ENCODE peak calls at places on chromosomes 16 and 17, in five cellular contexts. N is fibroblast of gingiva; R is stimulated activated CD4-positive, alpha-beta T cell treated with anti-CD3 and anti-CD28 coated beads, Interleukin-12 subunit alpha, Interleukin-12 subunit beta, amount 100 ng/mL, for 24 hours; G is GM18507; X is GM23338. L is an unnamed sample.
A peak's percentile ranks its signal among the peaks of the same experiment; 100 is the strongest.

GRCh38 chr16:10385725-10386516 is at the start of gene ATF7IP2:
- DNase-seq in N (peak; percentile 72), G (peak; percentile 86), R (peak; percentile 78), X (peak; percentile 99), L (peak; percentile 50)

GRCh38 chr16:73023752-73024570 is 24.0 kb downstream of the ZFHX3 start:
- DNase-seq in N (no peak), G (no peak), R (no peak), X (no peak), L (no peak)

GRCh38 chr16:12417051-12417818 is 386.5 kb downstream of the CPPED1 start:
- DNase-seq in G (no peak), X (no peak), N (no peak), R (no peak), L (no peak)

GRCh38 chr17:7612294-7612640 is 2.4 kb downstream of the FXR2 start:
- DNase-seq in X (no peak), R (no peak), G (no peak), N (peak; percentile 29), L (no peak)

GRCh38 chr17:81429813-81430510 is 34.7 kb downstream of the BAHCC1 start:
- DNase-seq in N (peak; percentile 44), R (no peak), G (no peak), X (no peak), L (no peak)

GRCh38 chr17:75289122-75289831 is at the start of gene SLC25A19:
- DNase-seq in G (peak; percentile 93), R (peak; percentile 94), N (peak; percentile 99), X (peak; percentile 99), L (peak; percentile 80)

GRCh38 chr16:69565611-69566436 is at the start of gene NFAT5:
- DNase-seq in G (peak; percentile 68), N (peak; percentile 73), X (peak; percentile 93), R (peak; percentile 77), L (no peak)

GRCh38 chr16:28491080-28491969 is 549 bp downstream of the CLN3 start:
- DNase-seq in R (no peak), X (peak; percentile 64), N (no peak), G (no peak), L (no peak)

GRCh38 chr17:35543856-35544255 is 6.4 kb upstream of the SLFN12L start:
- DNase-seq in X (no peak), R (no peak), N (no peak), G (no peak), L (no peak)

GRCh38 chr17:4008496-4009163 is 44.4 kb upstream of the ATP2A3 start:
- DNase-seq in R (no peak), X (no peak), N (no peak), G (no peak), L (no peak)

GRCh38 chr17:77942111-77942988 is 16.2 kb upstream of the TNRC6C start:
- DNase-seq in R (no peak), X (no peak), N (no peak), G (no peak), L (no peak)

GRCh38 chr17:61149862-61150362 is 249.7 kb upstream of the TBX2 start:
- DNase-seq in N (no peak), G (no peak), R (no peak), X (no peak), L (no peak)

GRCh38 chr16:69328854-69329316 is 1.5 kb downstream of the PDF start:
- DNase-seq in X (no peak), G (no peak), N (peak; percentile 72), R (no peak), L (no peak)

GRCh38 chr16:52812945-52813556 is 239.6 kb downstream of the CHD9NB start:
- DNase-seq in G (no peak), X (no peak), N (no peak), R (no peak), L (peak; percentile 78)

GRCh38 chr16:88770459-88771293 is 14.3 kb downstream of the PIEZO1 start:
- DNase-seq in N (peak; percentile 29), G (no peak), R (no peak), X (peak; percentile 70), L (no peak)

GRCh38 chr17:9050801-9051401 is 29.6 kb downstream of the NTN1 start:
- DNase-seq in N (no peak), G (no peak), R (no peak), X (peak; percentile 72), L (no peak)

GRCh38 chr17:79111097-79111496 is 36.5 kb downstream of the ENGASE start:
- DNase-seq in X (no peak), G (no peak), R (no peak), N (no peak), L (no peak)

GRCh38 chr17:78745407-78746088 is 36.5 kb downstream of the CYTH1 start:
- DNase-seq in X (peak; percentile 80), R (no peak), G (no peak), N (peak; percentile 36), L (no peak)